ENCODE peak calls at places on chromosomes 3 and 15, in ten cellular contexts. W, T, Q, F, X, D, N, K, I and Z are unnamed samples.

GRCh38 chr3:156456771-156457224 is 98.1 kb downstream of the SSR3 start:
- DNase-seq in D (peak; percentile 13), W (peak; percentile 27), F (no peak), N (no peak), K (no peak), I (no peak), Q (no peak), X (no peak), T (no peak), Z (no peak)

GRCh38 chr15:39242345-39242744 is 338.5 kb upstream of the THBS1 start:
- DNase-seq in I (no peak), N (peak; percentile 53), W (no peak), K (peak; percentile 38), T (no peak), D (peak; percentile 47), F (peak; percentile 87), Q (no peak), X (no peak), Z (peak; percentile 64)

GRCh38 chr15:74208901-74209559 is 6.4 kb upstream of the STRA6 start:
- DNase-seq in N (peak; percentile 58), K (no peak), F (peak; percentile 54), Q (no peak), X (peak; percentile 55), T (no peak), W (peak; percentile 71), D (peak; percentile 48), I (no peak), Z (no peak)

GRCh38 chr15:51781506-51781905 is 30.1 kb downstream of the TMOD2 start:
- DNase-seq in D (no peak), N (no peak), K (no peak), I (no peak), W (no peak), X (no peak), F (no peak), Q (no peak), T (no peak), Z (no peak)

GRCh38 chr3:45666729-45667440 is 22.3 kb upstream of the SACM1L start:
- DNase-seq in X (no peak), W (no peak), N (peak; percentile 69), T (no peak), K (peak; percentile 56), Q (no peak), F (peak; percentile 76), I (no peak), D (peak; percentile 69), Z (no peak)

GRCh38 chr3:183490653-183491052 is 62.2 kb upstream of the MCF2L2 start:
- DNase-seq in W (no peak), I (no peak), T (peak; percentile 17), F (no peak), N (no peak), K (no peak), D (no peak), X (no peak), Q (no peak), Z (no peak)

GRCh38 chr15:94031072-94031471 is 200.3 kb upstream of the MCTP2 start:
- DNase-seq in X (no peak), D (no peak), I (no peak), T (no peak), K (no peak), Q (no peak), W (no peak), F (no peak), N (no peak), Z (no peak)

GRCh38 chr15:70437882-70438331 is 325.5 kb downstream of the UACA start:
- DNase-seq in K (no peak), N (no peak), Q (no peak), T (no peak), I (no peak), W (no peak), X (no peak), D (no peak), F (no peak), Z (no peak)

GRCh38 chr15:25737218-25737643 is 125.9 kb downstream of the ATP10A start:
- DNase-seq in X (no peak), F (peak; percentile 52), N (no peak), T (no peak), K (peak; percentile 56), I (no peak), W (no peak), D (peak; percentile 41), Q (peak; percentile 87), Z (no peak)

GRCh38 chr3:49411550-49411967 is 217 bp downstream of the RHOA start:
- DNase-seq in X (no peak), Q (peak; percentile 91), T (peak; percentile 83), W (peak; percentile 66), N (peak; percentile 28), F (no peak), D (no peak), I (peak; percentile 78), K (no peak), Z (no peak)

GRCh38 chr3:143216709-143217182 is 97.2 kb downstream of the CHST2 start:
- DNase-seq in I (no peak), F (peak; percentile 57), N (peak; percentile 35), D (no peak), W (no peak), Q (no peak), K (peak; percentile 22), X (no peak), T (no peak), Z (no peak)

GRCh38 chr3:70227437-70227836 is 85.0 kb downstream of the MDFIC2 start:
- DNase-seq in I (no peak), D (no peak), K (no peak), X (no peak), T (no peak), N (no peak), Q (no peak), W (no peak), F (no peak), Z (no peak)
- TF ChIP-seq CTCF in I (no peak), D (no peak), K (no peak), X (no peak), T (no peak), N (no peak), Q (no peak), W (no peak), F (no peak), Z (no peak)

DNA sequence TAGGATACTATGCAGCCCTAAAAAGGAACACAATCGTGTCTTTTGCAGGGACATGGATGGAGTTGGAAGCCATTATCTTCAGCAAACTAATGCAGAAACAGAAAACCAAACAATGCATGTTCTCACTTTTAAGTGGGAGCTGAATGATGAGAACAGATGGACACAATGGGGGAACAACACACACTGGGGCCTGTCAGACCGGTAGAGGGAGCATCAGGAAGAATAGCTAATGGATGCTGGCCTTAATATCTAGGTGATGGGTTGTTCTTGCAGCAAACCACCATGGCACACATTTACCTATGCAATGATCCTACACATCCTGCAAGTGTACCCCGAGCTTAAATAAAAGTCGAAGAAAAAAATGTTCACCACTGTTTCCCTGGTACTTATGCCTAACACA is 17.5 kb downstream of the SENP7 start:
- DNase-seq in Q (no peak), W (no peak), N (no peak), X (no peak), K (no peak), T (no peak), D (no peak), F (no peak), I (no peak), Z (no peak)
- TF ChIP-seq CTCF in Q (no peak), W (no peak), N (no peak), X (no peak), K (no peak), T (no peak), D (no peak), F (no peak), I (no peak), Z (no peak)

GRCh38 chr15:33107950-33108349 is 86.6 kb downstream of the FMN1 start:
- DNase-seq in T (no peak), D (peak; percentile 54), Q (no peak), N (no peak), K (peak; percentile 35), W (no peak), X (no peak), I (no peak), F (peak; percentile 40), Z (no peak)
- TF ChIP-seq CTCF in T (no peak), D (no peak), Q (no peak), N (no peak), K (no peak), W (no peak), X (no peak), I (no peak), F (no peak), Z (no peak)

GRCh38 chr3:4517095-4517494 is 23.9 kb downstream of the ITPR1 start:
- DNase-seq in I (no peak), Q (no peak), W (no peak), D (no peak), F (no peak), X (no peak), T (no peak), N (no peak), K (no peak), Z (no peak)
- TF ChIP-seq CTCF in I (no peak), Q (no peak), W (no peak), D (no peak), F (no peak), X (no peak), T (no peak), N (no peak), K (no peak), Z (no peak)

GRCh38 chr3:14206548-14207177 is 28.0 kb downstream of the LSM3 start:
- DNase-seq in X (no peak), K (no peak), W (no peak), I (no peak), Q (no peak), F (no peak), D (no peak), T (no peak), N (no peak), Z (no peak)
- TF ChIP-seq CTCF in X (no peak), K (no peak), W (no peak), I (no peak), Q (no peak), F (no peak), D (no peak), T (no peak), N (no peak), Z (no peak)

DNA sequence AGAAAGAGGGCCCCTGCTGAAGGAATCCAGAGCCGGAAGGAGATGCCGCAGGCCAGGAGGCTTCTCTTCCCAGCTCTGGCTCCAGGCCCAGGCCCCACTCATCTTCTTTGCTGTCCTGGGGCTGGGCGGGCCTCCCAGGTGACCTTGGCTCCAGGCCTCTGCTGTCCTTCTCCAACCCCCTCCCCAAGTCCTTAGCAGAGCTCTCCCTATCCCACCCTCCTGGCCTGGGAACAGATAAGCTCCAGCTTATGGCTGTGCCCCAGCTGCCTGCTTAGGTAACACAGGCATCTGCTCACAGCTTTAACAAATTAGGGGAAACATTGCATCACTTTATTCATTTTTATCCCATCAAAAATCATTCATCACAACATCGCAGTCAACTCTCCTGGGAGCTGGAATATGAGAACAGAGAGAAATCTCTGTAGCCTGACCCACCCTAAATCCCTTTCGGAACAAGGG is 86.9 kb downstream of the SEMA5B start:
- DNase-seq in T (no peak), F (peak; percentile 79), X (no peak), N (peak; percentile 54), I (no peak), K (no peak), D (no peak), Q (peak; percentile 42), W (no peak), Z (no peak)
- TF ChIP-seq CTCF in T (no peak), F (peak; percentile 19), X (no peak), N (no peak), I (no peak), K (no peak), D (no peak), Q (no peak), W (no peak), Z (no peak)

DNA sequence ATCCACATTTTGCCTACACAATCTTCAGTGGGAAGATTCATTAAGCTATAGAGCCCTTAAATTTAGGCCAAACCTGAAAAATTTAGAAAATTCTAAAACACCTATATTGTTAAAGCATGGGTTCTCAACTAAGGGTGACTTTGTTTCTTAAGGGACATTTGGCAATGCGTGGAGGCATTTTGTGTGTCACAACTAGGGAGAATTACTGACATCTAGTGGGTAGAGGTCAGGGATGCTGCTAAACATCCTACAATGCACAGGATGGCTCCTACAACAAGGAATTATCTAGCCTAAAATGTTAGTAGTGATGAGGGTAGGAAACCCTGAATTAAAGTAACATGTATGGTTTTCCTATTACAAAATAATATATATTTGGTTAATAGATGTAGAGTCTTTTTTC is 55.8 kb downstream of the TBC1D5 start:
- DNase-seq in T (no peak), X (no peak), N (peak; percentile 36), D (no peak), K (peak; percentile 15), I (no peak), Q (no peak), F (peak; percentile 26), W (no peak), Z (no peak)
- TF ChIP-seq CTCF in T (no peak), X (peak; percentile 13), N (peak; percentile 20), D (peak; percentile 15), K (no peak), I (no peak), Q (no peak), F (peak; percentile 30), W (no peak), Z (peak; percentile 14)